ENCODE peak calls at places on chromosomes 5 and 9, in six cellular contexts. One of them, this sample, is unnamed.

GRCh38 chr5:104513194-104513602 is 950.6 kb upstream of the NUDT12 start:
- DNase-seq in OCI-LY7: no peak
- DNase-seq in fibroblast of mammary gland: peak
- DNase-seq in AG09309: no peak
- DNase-seq in GM12865: no peak
- DNase-seq in HL-60: no peak
- DNase-seq in this sample: peak

GRCh38 chr9:27431573-27431972 is 92.5 kb upstream of the IFNK start:
- DNase-seq in GM12865: no peak
- DNase-seq in OCI-LY7: no peak
- DNase-seq in HL-60: no peak
- DNase-seq in AG09309: no peak
- DNase-seq in fibroblast of mammary gland: no peak
- DNase-seq in this sample: no peak

GRCh38 chr9:123742009-123742767 is 187.7 kb downstream of the DENND1A start:
- DNase-seq in HL-60: no peak
- DNase-seq in AG09309: no peak
- DNase-seq in OCI-LY7: no peak
- DNase-seq in GM12865: no peak
- DNase-seq in fibroblast of mammary gland: peak
- DNase-seq in this sample: no peak

GRCh38 chr9:101421653-101422065 is 13.9 kb downstream of the ALDOB start:
- DNase-seq in GM12865: no peak
- DNase-seq in AG09309: no peak
- DNase-seq in OCI-LY7: no peak
- DNase-seq in HL-60: no peak
- DNase-seq in fibroblast of mammary gland: no peak
- DNase-seq in this sample: peak

GRCh38 chr9:119839888-119840287 is 470.7 kb upstream of the BRINP1 start:
- DNase-seq in AG09309: no peak
- DNase-seq in GM12865: no peak
- DNase-seq in OCI-LY7: no peak
- DNase-seq in HL-60: no peak
- DNase-seq in fibroblast of mammary gland: no peak
- DNase-seq in this sample: no peak

GRCh38 chr9:85741112-85741874 is 461 bp downstream of the AGTPBP1 start:
- DNase-seq in fibroblast of mammary gland: peak
- DNase-seq in GM12865: peak
- DNase-seq in OCI-LY7: peak
- DNase-seq in HL-60: peak
- DNase-seq in AG09309: no peak
- DNase-seq in this sample: no peak

GRCh38 chr5:159082491-159082890 is 17.2 kb downstream of the EBF1 start:
- DNase-seq in GM12865: no peak
- DNase-seq in fibroblast of mammary gland: no peak
- DNase-seq in HL-60: no peak
- DNase-seq in OCI-LY7: no peak
- DNase-seq in AG09309: no peak
- DNase-seq in this sample: no peak

GRCh38 chr5:150319484-150319790 is 16.7 kb upstream of the ARSI start:
- DNase-seq in GM12865: no peak
- DNase-seq in fibroblast of mammary gland: no peak
- DNase-seq in AG09309: no peak
- DNase-seq in OCI-LY7: no peak
- DNase-seq in HL-60: no peak
- DNase-seq in this sample: no peak

GRCh38 chr9:27184556-27185351 is 75.7 kb downstream of the TEK start:
- DNase-seq in OCI-LY7: no peak
- DNase-seq in GM12865: no peak
- DNase-seq in HL-60: no peak
- DNase-seq in fibroblast of mammary gland: peak
- DNase-seq in AG09309: no peak
- DNase-seq in this sample: peak

GRCh38 chr9:113807173-113808061 is 68.7 kb upstream of the ZNF618 start:
- DNase-seq in OCI-LY7: peak
- DNase-seq in HL-60: peak
- DNase-seq in fibroblast of mammary gland: peak
- DNase-seq in AG09309: peak
- DNase-seq in GM12865: peak
- DNase-seq in this sample: peak

GRCh38 chr5:131952286-131952857 is 6.9 kb upstream of the MEIKIN start:
- DNase-seq in AG09309: no peak
- DNase-seq in fibroblast of mammary gland: peak
- DNase-seq in OCI-LY7: no peak
- DNase-seq in HL-60: no peak
- DNase-seq in GM12865: no peak
- DNase-seq in this sample: no peak

GRCh38 chr5:91556-92263 is at the start of gene PLEKHG4B:
- DNase-seq in AG09309: no peak
- DNase-seq in GM12865: no peak
- DNase-seq in HL-60: no peak
- DNase-seq in OCI-LY7: no peak
- DNase-seq in fibroblast of mammary gland: no peak
- DNase-seq in this sample: no peak

GRCh38 chr9:14352549-14352948 is 38.6 kb upstream of the NFIB start:
- DNase-seq in GM12865: no peak
- DNase-seq in OCI-LY7: no peak
- DNase-seq in HL-60: no peak
- DNase-seq in fibroblast of mammary gland: no peak
- DNase-seq in AG09309: no peak
- DNase-seq in this sample: no peak

GRCh38 chr9:120436937-120437592 is 142.9 kb downstream of the CDK5RAP2 start:
- DNase-seq in fibroblast of mammary gland: peak
- DNase-seq in HL-60: peak
- DNase-seq in GM12865: peak
- DNase-seq in OCI-LY7: no peak
- DNase-seq in AG09309: no peak
- DNase-seq in this sample: no peak

GRCh38 chr9:105069285-105070065 is 141.5 kb upstream of the ABCA1 start:
- DNase-seq in OCI-LY7: no peak
- DNase-seq in GM12865: no peak
- DNase-seq in HL-60: no peak
- DNase-seq in fibroblast of mammary gland: no peak
- DNase-seq in AG09309: no peak
- DNase-seq in this sample: no peak

GRCh38 chr9:5643005-5643624 is 14.2 kb downstream of the RIC1 start:
- DNase-seq in GM12865: no peak
- DNase-seq in AG09309: no peak
- DNase-seq in OCI-LY7: no peak
- DNase-seq in HL-60: no peak
- DNase-seq in fibroblast of mammary gland: no peak
- DNase-seq in this sample: no peak

GRCh38 chr5:55821731-55822512 is 29.2 kb upstream of the IL31RA start:
- DNase-seq in OCI-LY7: no peak
- DNase-seq in HL-60: no peak
- DNase-seq in fibroblast of mammary gland: no peak
- DNase-seq in GM12865: no peak
- DNase-seq in AG09309: no peak
- DNase-seq in this sample: no peak

GRCh38 chr5:128097781-128098180 is 14.2 kb downstream of the SLC12A2 start:
- DNase-seq in OCI-LY7: peak
- DNase-seq in GM12865: no peak
- DNase-seq in fibroblast of mammary gland: no peak
- DNase-seq in HL-60: no peak
- DNase-seq in AG09309: no peak
- DNase-seq in this sample: no peak

GRCh38 chr5:68273717-68274409 is 58.3 kb downstream of the PIK3R1 start:
- DNase-seq in HL-60: no peak
- DNase-seq in GM12865: peak
- DNase-seq in OCI-LY7: no peak
- DNase-seq in fibroblast of mammary gland: no peak
- DNase-seq in AG09309: no peak
- DNase-seq in this sample: no peak

GRCh38 chr5:57069115-57069835 is 104.6 kb upstream of the GPBP1 start:
- DNase-seq in HL-60: no peak
- DNase-seq in OCI-LY7: no peak
- DNase-seq in GM12865: no peak
- DNase-seq in AG09309: no peak
- DNase-seq in fibroblast of mammary gland: no peak
- DNase-seq in this sample: no peak

GRCh38 chr9:129232839-129233568 is 54.9 kb upstream of the IER5L start:
- DNase-seq in GM12865: no peak
- DNase-seq in OCI-LY7: no peak
- DNase-seq in HL-60: no peak
- DNase-seq in AG09309: no peak
- DNase-seq in fibroblast of mammary gland: peak
- DNase-seq in this sample: peak

GRCh38 chr5:144368556-144368955 is 197.9 kb downstream of the KCTD16 start:
- DNase-seq in AG09309: peak
- DNase-seq in HL-60: no peak
- DNase-seq in GM12865: no peak
- DNase-seq in OCI-LY7: no peak
- DNase-seq in fibroblast of mammary gland: peak
- DNase-seq in this sample: no peak

GRCh38 chr5:39650234-39650816 is 225.5 kb upstream of the DAB2 start:
- DNase-seq in HL-60: no peak
- DNase-seq in GM12865: no peak
- DNase-seq in AG09309: no peak
- DNase-seq in OCI-LY7: no peak
- DNase-seq in fibroblast of mammary gland: peak
- DNase-seq in this sample: peak

GRCh38 chr9:27260789-27261516 is 36.0 kb downstream of the EQTN start:
- DNase-seq in HL-60: no peak
- DNase-seq in GM12865: no peak
- DNase-seq in AG09309: no peak
- DNase-seq in OCI-LY7: no peak
- DNase-seq in fibroblast of mammary gland: no peak
- DNase-seq in this sample: no peak

GRCh38 chr5:43140286-43140685 is 19.6 kb downstream of the ZNF131 start:
- DNase-seq in AG09309: peak
- DNase-seq in HL-60: no peak
- DNase-seq in GM12865: no peak
- DNase-seq in OCI-LY7: no peak
- DNase-seq in fibroblast of mammary gland: peak
- DNase-seq in this sample: peak

GRCh38 chr9:134683714-134684374 is 42.2 kb downstream of the COL5A1 start:
- DNase-seq in OCI-LY7: no peak
- DNase-seq in fibroblast of mammary gland: peak
- DNase-seq in HL-60: no peak
- DNase-seq in GM12865: no peak
- DNase-seq in AG09309: no peak
- DNase-seq in this sample: no peak

GRCh38 chr5:142894749-142895148 is 124.6 kb downstream of the ARHGAP26 start:
- DNase-seq in HL-60: no peak
- DNase-seq in GM12865: no peak
- DNase-seq in AG09309: peak
- DNase-seq in fibroblast of mammary gland: peak
- DNase-seq in OCI-LY7: no peak
- DNase-seq in this sample: peak

GRCh38 chr5:120055858-120056257 is 408.2 kb upstream of the PRR16 start:
- DNase-seq in OCI-LY7: no peak
- DNase-seq in HL-60: no peak
- DNase-seq in GM12865: peak
- DNase-seq in AG09309: peak
- DNase-seq in fibroblast of mammary gland: peak
- DNase-seq in this sample: peak

GRCh38 chr5:66511491-66511890 is 84.7 kb upstream of the MAST4 start:
- DNase-seq in AG09309: no peak
- DNase-seq in OCI-LY7: no peak
- DNase-seq in GM12865: no peak
- DNase-seq in HL-60: no peak
- DNase-seq in fibroblast of mammary gland: no peak
- DNase-seq in this sample: no peak

GRCh38 chr5:40717281-40717680 is 37.6 kb downstream of the PTGER4 start:
- DNase-seq in GM12865: no peak
- DNase-seq in HL-60: no peak
- DNase-seq in AG09309: peak
- DNase-seq in fibroblast of mammary gland: peak
- DNase-seq in OCI-LY7: no peak
- DNase-seq in this sample: no peak

GRCh38 chr5:150286820-150287219 is 2.8 kb downstream of the CAMK2A start:
- DNase-seq in AG09309: no peak
- DNase-seq in fibroblast of mammary gland: no peak
- DNase-seq in OCI-LY7: peak
- DNase-seq in GM12865: peak
- DNase-seq in HL-60: no peak
- DNase-seq in this sample: no peak

GRCh38 chr5:60668715-60669304 is 31.2 kb downstream of the DEPDC1B start:
- DNase-seq in fibroblast of mammary gland: peak
- DNase-seq in HL-60: no peak
- DNase-seq in GM12865: peak
- DNase-seq in OCI-LY7: peak
- DNase-seq in AG09309: no peak
- DNase-seq in this sample: no peak

GRCh38 chr5:2255915-2256645 is 373.4 kb upstream of the IRX4 start:
- DNase-seq in HL-60: no peak
- DNase-seq in AG09309: no peak
- DNase-seq in OCI-LY7: no peak
- DNase-seq in fibroblast of mammary gland: no peak
- DNase-seq in GM12865: no peak
- DNase-seq in this sample: no peak

GRCh38 chr5:103562084-103562452 is 521 bp downstream of the NUDT12 start:
- DNase-seq in GM12865: no peak
- DNase-seq in AG09309: no peak
- DNase-seq in HL-60: no peak
- DNase-seq in fibroblast of mammary gland: no peak
- DNase-seq in OCI-LY7: no peak
- DNase-seq in this sample: peak

GRCh38 chr5:124738751-124739559 is 7.5 kb downstream of the ZNF608 start:
- DNase-seq in GM12865: peak
- DNase-seq in fibroblast of mammary gland: no peak
- DNase-seq in AG09309: no peak
- DNase-seq in OCI-LY7: peak
- DNase-seq in HL-60: no peak
- DNase-seq in this sample: no peak
- H3K4me3 ChIP-seq in GM12865: peak
- H3K4me3 ChIP-seq in fibroblast of mammary gland: no peak
- H3K4me3 ChIP-seq in AG09309: no peak
- H3K4me3 ChIP-seq in OCI-LY7: peak
- H3K4me3 ChIP-seq in HL-60: no peak
- H3K4me3 ChIP-seq in this sample: no peak

DNA sequence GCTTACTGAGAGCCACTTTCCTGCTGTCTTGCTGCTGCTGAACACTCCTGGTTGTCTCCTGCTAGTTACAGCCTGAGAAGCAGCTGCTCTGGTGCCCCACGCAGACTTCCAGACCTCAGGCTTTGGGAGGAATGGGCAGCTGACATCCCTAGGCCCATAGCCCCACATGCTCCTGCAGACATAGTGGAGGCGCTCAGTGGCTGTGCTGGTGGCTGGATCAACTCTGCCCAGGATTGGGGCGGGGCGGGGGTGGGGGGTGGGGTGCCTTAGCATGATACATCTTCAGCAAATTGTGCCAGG is 93.9 kb downstream of the DAB2IP start:
- DNase-seq in GM12865: no peak
- DNase-seq in fibroblast of mammary gland: no peak
- DNase-seq in OCI-LY7: no peak
- DNase-seq in AG09309: no peak
- DNase-seq in HL-60: no peak
- DNase-seq in this sample: no peak
- H3K4me3 ChIP-seq in GM12865: no peak
- H3K4me3 ChIP-seq in fibroblast of mammary gland: no peak
- H3K4me3 ChIP-seq in OCI-LY7: no peak
- H3K4me3 ChIP-seq in AG09309: no peak
- H3K4me3 ChIP-seq in HL-60: no peak
- H3K4me3 ChIP-seq in this sample: no peak

GRCh38 chr9:76651114-76651697 is 113.0 kb upstream of the PCA3 start:
- DNase-seq in OCI-LY7: no peak
- DNase-seq in AG09309: no peak
- DNase-seq in fibroblast of mammary gland: no peak
- DNase-seq in HL-60: no peak
- DNase-seq in GM12865: peak
- DNase-seq in this sample: no peak
- H3K4me3 ChIP-seq in OCI-LY7: no peak
- H3K4me3 ChIP-seq in AG09309: no peak
- H3K4me3 ChIP-seq in fibroblast of mammary gland: no peak
- H3K4me3 ChIP-seq in HL-60: no peak
- H3K4me3 ChIP-seq in GM12865: no peak
- H3K4me3 ChIP-seq in this sample: no peak

GRCh38 chr9:21677387-21677786 is 125.0 kb upstream of the MTAP start:
- DNase-seq in AG09309: no peak
- DNase-seq in fibroblast of mammary gland: no peak
- DNase-seq in GM12865: no peak
- DNase-seq in OCI-LY7: no peak
- DNase-seq in HL-60: no peak
- DNase-seq in this sample: no peak
- H3K4me3 ChIP-seq in AG09309: no peak
- H3K4me3 ChIP-seq in fibroblast of mammary gland: no peak
- H3K4me3 ChIP-seq in GM12865: no peak
- H3K4me3 ChIP-seq in OCI-LY7: no peak
- H3K4me3 ChIP-seq in HL-60: no peak
- H3K4me3 ChIP-seq in this sample: no peak

This sample was measured in brain microvascular endothelial cell.